ENCODE peak calls at places on chromosomes 2 and 18, in seven cellular contexts. P, S, K, Q, B, E and F are unnamed samples.

GRCh38 chr18:60279394-60279793 is 93.2 kb downstream of the MC4R start:
- DNase-seq in P (no peak), S (no peak), K (no peak), Q (no peak), B (no peak), E (no peak), F (no peak)

GRCh38 chr2:233976690-233977294 is 59.6 kb downstream of the TRPM8 start:
- DNase-seq in P (peak), S (peak), K (peak), Q (no peak), B (no peak), E (peak), F (no peak)

GRCh38 chr2:234679766-234680687 is 183.1 kb upstream of the ARL4C start:
- DNase-seq in P (peak), S (peak), K (no peak), Q (no peak), B (no peak), E (no peak), F (peak)

GRCh38 chr2:149020432-149020851 is 18.1 kb upstream of the LYPD6B start:
- DNase-seq in P (no peak), S (no peak), K (no peak), Q (no peak), B (no peak), E (no peak), F (no peak)

GRCh38 chr2:219509780-219510511 is 4.3 kb upstream of the ASIC4 start:
- DNase-seq in P (peak), S (no peak), K (peak), Q (peak), B (peak), E (peak), F (peak)

GRCh38 chr2:2664989-2665833 is 334.1 kb upstream of the MYT1L start:
- DNase-seq in P (peak), S (no peak), K (no peak), Q (peak), B (no peak), E (no peak), F (no peak)

GRCh38 chr2:69911985-69912563 is 2.8 kb upstream of the MXD1 start:
- DNase-seq in P (no peak), S (no peak), K (no peak), Q (peak), B (no peak), E (peak), F (no peak)

GRCh38 chr2:134453973-134454372 is 200.1 kb downstream of the MGAT5 start:
- DNase-seq in P (no peak), S (no peak), K (no peak), Q (no peak), B (no peak), E (no peak), F (no peak)

GRCh38 chr2:223270538-223270937 is 218.5 kb downstream of the KCNE4 start:
- DNase-seq in P (no peak), S (no peak), K (no peak), Q (no peak), B (no peak), E (no peak), F (no peak)

GRCh38 chr2:75561566-75562512 is 1.1 kb upstream of the EVA1A start:
- DNase-seq in P (peak), S (no peak), K (no peak), Q (no peak), B (no peak), E (no peak), F (no peak)

GRCh38 chr2:165497659-165498306 is 28.3 kb downstream of the CSRNP3 start:
- DNase-seq in P (no peak), S (no peak), K (no peak), Q (no peak), B (no peak), E (no peak), F (no peak)

GRCh38 chr2:74481961-74482800 is 617 bp downstream of the CCDC142 start:
- DNase-seq in P (no peak), S (no peak), K (peak), Q (peak), B (no peak), E (peak), F (peak)

GRCh38 chr18:9139400-9140039 is 2.9 kb downstream of the ANKRD12 start:
- DNase-seq in P (no peak), S (no peak), K (no peak), Q (no peak), B (no peak), E (no peak), F (no peak)

GRCh38 chr2:43038034-43038719 is 188.2 kb downstream of the ZFP36L2 start:
- DNase-seq in P (no peak), S (no peak), K (peak), Q (no peak), B (no peak), E (no peak), F (no peak)

GRCh38 chr2:67923696-67924095 is 139.1 kb downstream of the C1D start:
- DNase-seq in P (no peak), S (no peak), K (no peak), Q (no peak), B (no peak), E (no peak), F (no peak)

GRCh38 chr2:217614498-217614897 is 388.3 kb downstream of the TNS1 start:
- DNase-seq in P (no peak), S (no peak), K (no peak), Q (no peak), B (no peak), E (no peak), F (no peak)

GRCh38 chr18:21241224-21242131 is 554 bp upstream of the GREB1L start:
- DNase-seq in P (no peak), S (no peak), K (peak), Q (no peak), B (no peak), E (peak), F (peak)

GRCh38 chr2:131055169-131056065 is 37.8 kb downstream of the FAM168B start:
- DNase-seq in P (peak), S (peak), K (no peak), Q (no peak), B (no peak), E (no peak), F (no peak)

GRCh38 chr18:34097312-34097711 is 127.4 kb downstream of the NOL4 start:
- DNase-seq in P (peak), S (no peak), K (no peak), Q (no peak), B (no peak), E (no peak), F (no peak)

GRCh38 chr2:205218056-205218455 is 464.2 kb upstream of the NRP2 start:
- DNase-seq in P (peak), S (no peak), K (no peak), Q (no peak), B (no peak), E (no peak), F (no peak)

GRCh38 chr2:70837980-70838379 is 2.4 kb upstream of the CD207 start:
- DNase-seq in P (no peak), S (no peak), K (no peak), Q (no peak), B (no peak), E (no peak), F (no peak)

GRCh38 chr2:65053199-65053598 is 3.0 kb upstream of the CEP68 start:
- DNase-seq in P (no peak), S (no peak), K (no peak), Q (no peak), B (no peak), E (no peak), F (no peak)

GRCh38 chr2:234251326-234252271 is 201.1 kb downstream of the SPP2 start:
- DNase-seq in P (peak), S (peak), K (no peak), Q (no peak), B (no peak), E (no peak), F (no peak)

GRCh38 chr2:5479265-5479928 is 212.8 kb upstream of the SOX11 start:
- DNase-seq in P (no peak), S (no peak), K (no peak), Q (no peak), B (no peak), E (no peak), F (no peak)

GRCh38 chr2:240437181-240437860 is 1.9 kb downstream of the GPC1 start:
- DNase-seq in P (no peak), S (no peak), K (peak), Q (no peak), B (no peak), E (no peak), F (peak)

GRCh38 chr2:9235388-9236344 is 29.1 kb downstream of the ASAP2 start:
- DNase-seq in P (no peak), S (no peak), K (peak), Q (no peak), B (no peak), E (no peak), F (no peak)

GRCh38 chr2:100394111-100394641 is 23.3 kb downstream of the CHST10 start:
- DNase-seq in P (no peak), S (no peak), K (peak), Q (no peak), B (no peak), E (no peak), F (no peak)

GRCh38 chr2:230643576-230644291 is 68.9 kb upstream of the CAB39 start:
- DNase-seq in P (no peak), S (no peak), K (no peak), Q (no peak), B (peak), E (no peak), F (no peak)

GRCh38 chr2:232957607-232958211 is 55.3 kb downstream of the NGEF start:
- DNase-seq in P (no peak), S (no peak), K (no peak), Q (no peak), B (no peak), E (no peak), F (no peak)

GRCh38 chr2:40178971-40179370 is 272.9 kb downstream of the SLC8A1 start:
- DNase-seq in P (no peak), S (no peak), K (no peak), Q (no peak), B (no peak), E (no peak), F (no peak)

GRCh38 chr2:183614797-183615429 is 490.7 kb downstream of the NUP35 start:
- DNase-seq in P (no peak), S (no peak), K (no peak), Q (peak), B (no peak), E (peak), F (peak)

GRCh38 chr2:186780701-186781316 is 68.2 kb downstream of the ZSWIM2 start:
- DNase-seq in P (peak), S (no peak), K (no peak), Q (peak), B (no peak), E (peak), F (no peak)

GRCh38 chr2:197500503-197501179 is 462 bp downstream of the HSPE1 start:
- DNase-seq in P (peak), S (no peak), K (no peak), Q (no peak), B (no peak), E (peak), F (no peak)

GRCh38 chr2:191758420-191759199 is 80.7 kb downstream of the NABP1 start:
- DNase-seq in P (peak), S (no peak), K (peak), Q (peak), B (peak), E (peak), F (peak)

GRCh38 chr2:222304737-222305509 is 6.1 kb upstream of the PAX3 start:
- DNase-seq in P (no peak), S (no peak), K (peak), Q (no peak), B (no peak), E (no peak), F (no peak)

GRCh38 chr2:225100856-225101294 is 58.6 kb upstream of the DOCK10 start:
- DNase-seq in P (peak), S (peak), K (no peak), Q (no peak), B (no peak), E (no peak), F (no peak)

GRCh38 chr2:161379740-161380139 is 36.4 kb upstream of the TBR1 start:
- DNase-seq in P (no peak), S (no peak), K (no peak), Q (no peak), B (no peak), E (peak), F (peak)